ENCODE peak calls at places on chromosome 20, in seven cellular contexts. Q, S, N, E, L, B and C are unnamed samples.

GRCh38 chr20:47392015-47392720 is 35.7 kb upstream of the ZMYND8 start:
- DNase-seq in Q (peak; percentile 95), S (peak; percentile 99), N (peak; percentile 72), E (peak; percentile 98), L (peak; percentile 98), B (peak; percentile 78), C (peak; percentile 50)

GRCh38 chr20:11403711-11404110 is 514.0 kb upstream of the BTBD3 start:
- DNase-seq in Q (no peak), S (no peak), N (no peak), E (no peak), L (no peak), B (no peak), C (no peak)

GRCh38 chr20:48822879-48823385 is 4.9 kb downstream of the PREX1 start:
- DNase-seq in Q (no peak), S (no peak), N (no peak), E (no peak), L (no peak), B (no peak), C (no peak)

GRCh38 chr20:13510837-13511488 is 127.8 kb downstream of the TASP1 start:
- DNase-seq in Q (no peak), S (no peak), N (peak; percentile 71), E (no peak), L (peak; percentile 78), B (no peak), C (no peak)

GRCh38 chr20:12098411-12098810 is 180.7 kb downstream of the BTBD3 start:
- DNase-seq in Q (no peak), S (no peak), N (no peak), E (no peak), L (no peak), B (no peak), C (no peak)

GRCh38 chr20:63000036-63000435 is 6.7 kb downstream of the BHLHE23 start:
- DNase-seq in Q (no peak), S (no peak), N (no peak), E (no peak), L (no peak), B (no peak), C (no peak)

GRCh38 chr20:22489614-22490286 is 94.6 kb downstream of the FOXA2 start:
- DNase-seq in Q (no peak), S (no peak), N (no peak), E (no peak), L (no peak), B (no peak), C (no peak)

GRCh38 chr20:62606551-62607201 is 35.6 kb upstream of the SLCO4A1 start:
- DNase-seq in Q (no peak), S (no peak), N (no peak), E (peak; percentile 55), L (peak; percentile 65), B (peak; percentile 91), C (no peak)

GRCh38 chr20:23587631-23588030 is 18.1 kb downstream of the CST9 start:
- DNase-seq in Q (no peak), S (no peak), N (no peak), E (no peak), L (no peak), B (no peak), C (no peak)

GRCh38 chr20:43662943-43663655 is 3.8 kb upstream of the MYBL2 start:
- DNase-seq in Q (peak; percentile 83), S (peak; percentile 16), N (no peak), E (peak; percentile 69), L (peak; percentile 47), B (no peak), C (no peak)

GRCh38 chr20:4848041-4848440 is 126.3 kb downstream of the PRND start:
- DNase-seq in Q (no peak), S (no peak), N (peak; percentile 21), E (no peak), L (no peak), B (no peak), C (no peak)

GRCh38 chr20:45445805-45446562 is 23.6 kb upstream of the WFDC2 start:
- DNase-seq in Q (peak; percentile 84), S (peak; percentile 59), N (no peak), E (peak; percentile 33), L (peak; percentile 15), B (peak; percentile 48), C (peak; percentile 50)

GRCh38 chr20:16747291-16747811 is 807 bp upstream of the OTOR start:
- DNase-seq in Q (no peak), S (peak; percentile 22), N (no peak), E (no peak), L (no peak), B (no peak), C (no peak)

GRCh38 chr20:40359127-40359892 is 329.7 kb downstream of the MAFB start:
- DNase-seq in Q (no peak), S (no peak), N (no peak), E (no peak), L (no peak), B (no peak), C (no peak)

GRCh38 chr20:57567471-57568079 is 6.7 kb downstream of the PCK1 start:
- DNase-seq in Q (no peak), S (no peak), N (no peak), E (no peak), L (no peak), B (no peak), C (no peak)
- TF ChIP-seq CTCF in Q (no peak), S (no peak), N (no peak), E (no peak), L (no peak), B (no peak), C (no peak)

DNA sequence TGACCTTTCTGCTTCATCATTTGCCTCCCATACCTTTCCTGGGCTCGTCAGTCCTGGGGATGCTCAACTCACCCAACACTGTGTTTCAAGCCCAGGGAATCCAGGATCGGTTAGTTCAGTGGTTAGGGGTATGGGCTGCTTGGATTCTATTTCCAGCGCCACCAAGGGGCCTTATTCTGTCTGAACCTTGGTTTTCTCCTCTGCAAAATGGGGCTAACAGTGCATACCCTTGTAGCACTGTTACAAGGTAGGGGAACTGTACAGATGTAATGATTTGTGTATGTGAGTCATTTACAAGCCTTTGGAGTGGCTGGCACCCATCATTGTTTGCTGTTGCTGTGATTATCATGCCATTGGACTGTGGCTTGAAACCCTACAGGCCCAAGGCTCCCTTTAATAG is 14.5 kb upstream of the CSNK2A1 start:
- DNase-seq in Q (no peak), S (no peak), N (peak; percentile 0), E (no peak), L (no peak), B (no peak), C (no peak)
- TF ChIP-seq CTCF in Q (no peak), S (no peak), N (no peak), E (no peak), L (no peak), B (no peak), C (no peak)

DNA sequence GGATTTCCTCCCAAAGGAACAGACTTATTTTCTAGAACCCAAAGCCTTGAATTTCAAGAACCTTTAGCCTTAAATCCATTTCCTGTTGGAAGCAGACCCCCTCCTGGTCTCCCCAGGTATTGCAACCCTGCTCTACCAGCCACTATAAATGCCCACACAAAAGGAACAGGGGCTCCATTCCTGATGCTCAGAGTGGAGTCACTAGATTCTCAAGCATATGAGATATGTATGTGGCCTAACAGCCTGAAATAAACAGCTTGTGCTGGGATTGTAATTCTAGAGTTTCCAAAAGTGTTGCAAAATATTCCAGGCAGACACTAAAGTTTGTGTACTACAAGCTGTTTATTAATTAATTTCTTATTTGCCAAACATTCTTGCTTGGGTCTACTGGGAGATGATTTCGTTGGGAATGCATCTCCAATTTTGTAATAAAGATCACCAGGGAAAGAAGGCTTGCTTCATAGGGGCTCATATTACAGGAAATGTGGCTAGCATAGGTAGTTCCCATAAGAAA is 44.8 kb downstream of the RIPOR3 start:
- DNase-seq in Q (no peak), S (peak; percentile 50), N (no peak), E (peak; percentile 77), L (peak; percentile 92), B (no peak), C (no peak)
- TF ChIP-seq CTCF in Q (no peak), S (peak; percentile 14), N (no peak), E (peak; percentile 41), L (peak; percentile 49), B (peak; percentile 57), C (no peak)

GRCh38 chr20:54477134-54477533 is 1.7 kb downstream of the DOK5 start:
- DNase-seq in Q (no peak), S (no peak), N (no peak), E (peak; percentile 4), L (no peak), B (no peak), C (no peak)

GRCh38 chr20:54477556-54477955 is 2.2 kb downstream of the DOK5 start:
- DNase-seq in Q (no peak), S (no peak), N (no peak), E (peak; percentile 32), L (peak; percentile 51), B (no peak), C (no peak)

GRCh38 chr20:54476336-54476928 is 1.0 kb downstream of the DOK5 start:
- DNase-seq in Q (no peak), S (no peak), N (no peak), E (peak; percentile 6), L (no peak), B (no peak), C (peak; percentile 9)

GRCh38 chr20:54481442-54481841 is 6.0 kb downstream of the DOK5 start:
- DNase-seq in Q (no peak), S (no peak), N (no peak), E (no peak), L (no peak), B (no peak), C (no peak)

DNA sequence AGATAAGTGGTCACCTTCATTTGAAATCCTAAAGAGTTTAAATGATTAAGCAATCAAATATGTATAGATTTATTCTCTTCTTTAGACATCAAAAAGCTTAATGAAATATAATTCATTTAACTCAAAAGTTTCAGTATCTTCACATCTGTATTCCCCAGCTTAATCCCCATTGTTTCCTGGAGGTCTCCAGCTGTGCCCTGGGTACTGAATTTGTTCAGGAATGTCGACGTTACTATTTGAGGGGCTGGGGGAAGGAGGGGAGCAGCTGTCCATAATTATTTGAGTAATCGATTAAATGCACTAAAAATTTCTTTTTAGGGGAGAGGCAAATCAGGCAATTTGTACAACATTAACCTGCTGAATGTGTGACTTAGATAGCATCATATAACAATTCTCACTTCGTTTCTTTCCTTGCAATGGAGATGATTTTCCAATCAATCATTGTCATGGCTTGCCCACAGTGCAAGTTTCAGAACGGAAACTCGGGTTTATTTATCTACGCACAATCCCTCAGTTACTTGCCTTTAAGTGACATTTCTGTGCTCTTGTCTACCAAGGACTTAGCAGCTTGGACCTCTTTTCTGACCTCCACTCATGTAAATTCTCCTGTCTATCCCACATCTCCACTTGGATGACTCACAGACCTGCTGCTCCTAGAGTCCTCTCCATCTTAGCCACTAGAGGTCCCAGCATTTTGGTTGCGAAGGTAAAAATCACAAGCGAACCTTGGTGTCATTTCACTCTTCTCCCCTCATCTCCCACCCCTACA is 3.9 kb downstream of the DOK5 start:
- DNase-seq in Q (no peak), S (peak; percentile 24), N (no peak), E (peak; percentile 19), L (peak; percentile 11), B (no peak), C (no peak)
- TF ChIP-seq CTCF in Q (no peak), S (peak; percentile 9), N (no peak), E (peak; percentile 10), L (peak; percentile 30), B (peak; percentile 44), C (no peak)

GRCh38 chr20:37913563-37914366 is 10.8 kb downstream of the VSTM2L start:
- DNase-seq in Q (no peak), S (no peak), N (no peak), E (no peak), L (no peak), B (no peak), C (no peak)
- TF ChIP-seq CTCF in Q (no peak), S (no peak), N (no peak), E (no peak), L (no peak), B (no peak), C (no peak)

GRCh38 chr20:6558361-6558760 is 209.1 kb upstream of the BMP2 start:
- DNase-seq in Q (no peak), S (no peak), N (no peak), E (peak; percentile 32), L (peak; percentile 17), B (no peak), C (no peak)
- TF ChIP-seq CTCF in Q (no peak), S (no peak), N (no peak), E (no peak), L (no peak), B (no peak), C (no peak)